ENCODE peak calls at places on chromosome 12, in nine cellular contexts. X is iPS DF 6.9; S is prostate gland; W is stomach; Z is left colon; U is stimulated activated CD4-positive, alpha-beta T cell treated with anti-CD3 and anti-CD28 coated beads, TNF-alpha, amount 100 ng/mL, for 24 hours; V is astrocyte of the spinal cord; T is NCI-H2081; R is activated CD8-positive, alpha-beta memory T cell treated with anti-CD3 and anti-CD28 coated beads for 1 hour. K is an unnamed sample.

GRCh38 chr12:102478416-102479098 is 1.8 kb downstream of the IGF1 start:
- DNase-seq in S (no peak), W (peak), U (no peak), T (peak), V (no peak), R (no peak), X (no peak), Z (no peak), K (no peak)

GRCh38 chr12:123782997-123783792 is 21.1 kb downstream of the DNAH10 start:
- DNase-seq in R (no peak), U (no peak), T (no peak), Z (no peak), X (no peak), S (no peak), W (no peak), V (no peak), K (no peak)

GRCh38 chr12:19642305-19642704 is 203.0 kb downstream of the AEBP2 start:
- DNase-seq in U (no peak), V (no peak), S (no peak), T (no peak), R (no peak), Z (no peak), X (no peak), W (no peak), K (no peak)

GRCh38 chr12:94769040-94769420 is 118.7 kb upstream of the TMCC3 start:
- DNase-seq in Z (peak), X (no peak), U (no peak), S (no peak), T (no peak), R (no peak), W (no peak), V (no peak), K (no peak)

GRCh38 chr12:67354322-67354721 is 85.2 kb downstream of the CAND1 start:
- DNase-seq in R (no peak), X (no peak), V (no peak), Z (no peak), S (no peak), U (no peak), W (no peak), T (no peak), K (no peak)

GRCh38 chr12:66688836-66689439 is 10.1 kb upstream of the GRIP1 start:
- DNase-seq in V (peak), S (peak), T (peak), Z (peak), R (no peak), U (peak), W (peak), X (peak), K (no peak)

GRCh38 chr12:110583137-110584059 is at the start of gene PPTC7:
- DNase-seq in R (peak), S (peak), V (peak), W (peak), X (peak), Z (peak), U (peak), T (peak), K (peak)

GRCh38 chr12:57840701-57841100 is 5.8 kb downstream of the CTDSP2 start:
- DNase-seq in Z (no peak), R (no peak), U (no peak), V (peak), S (no peak), W (peak), T (peak), X (no peak), K (no peak)

GRCh38 chr12:39441963-39442894 is 691 bp downstream of the KIF21A start:
- DNase-seq in V (peak), R (peak), W (peak), T (no peak), U (peak), S (peak), X (no peak), Z (peak), K (peak)

GRCh38 chr12:85755760-85756159 is 80.4 kb downstream of the RASSF9 start:
- DNase-seq in R (no peak), V (no peak), S (no peak), T (no peak), X (no peak), U (no peak), Z (no peak), W (no peak), K (no peak)

GRCh38 chr12:108647199-108647935 is 13.7 kb upstream of the SELPLG start:
- DNase-seq in Z (no peak), R (no peak), S (no peak), X (no peak), W (no peak), U (no peak), T (no peak), V (no peak), K (no peak)

GRCh38 chr12:53052419-53053222 is 2.8 kb downstream of the TNS2 start:
- DNase-seq in X (no peak), T (peak), V (peak), Z (peak), W (peak), R (no peak), S (peak), U (no peak), K (no peak)

GRCh38 chr12:84911331-84912190 is 1.0 kb downstream of the SLC6A15 start:
- DNase-seq in S (no peak), W (no peak), Z (no peak), T (peak), U (no peak), X (peak), V (peak), R (no peak), K (peak)

GRCh38 chr12:8648598-8649205 is 13.9 kb downstream of the MFAP5 start:
- DNase-seq in V (no peak), X (no peak), Z (no peak), R (no peak), U (peak), S (no peak), T (no peak), W (no peak), K (no peak)

GRCh38 chr12:90978117-90978770 is 23.3 kb upstream of the CCER1 start:
- DNase-seq in R (no peak), S (no peak), Z (no peak), U (no peak), W (no peak), V (peak), T (peak), X (no peak), K (peak)

GRCh38 chr12:89768586-89769482 is 60.2 kb upstream of the ATP2B1 start:
- DNase-seq in S (no peak), R (no peak), T (no peak), W (no peak), U (no peak), X (no peak), V (peak), Z (no peak), K (no peak)

GRCh38 chr12:69331482-69331845 is 16.7 kb upstream of the LYZ start:
- DNase-seq in V (peak), X (no peak), U (no peak), Z (no peak), T (no peak), S (no peak), R (no peak), W (no peak), K (no peak)

GRCh38 chr12:124500232-124501079 is 67.0 kb downstream of the NCOR2 start:
- DNase-seq in R (no peak), Z (no peak), S (no peak), U (no peak), W (no peak), V (peak), T (no peak), X (peak), K (peak)

GRCh38 chr12:62772556-62772955 is 162.4 kb downstream of the PPM1H start:
- DNase-seq in S (no peak), W (no peak), V (no peak), U (no peak), T (no peak), Z (no peak), X (no peak), R (no peak), K (no peak)

GRCh38 chr12:21526721-21527345 is 737 bp downstream of the SPX start:
- DNase-seq in U (no peak), S (no peak), V (no peak), T (peak), R (no peak), W (no peak), Z (no peak), X (no peak), K (no peak)

GRCh38 chr12:57765003-57765697 is 1.7 kb downstream of the CYP27B1 start:
- DNase-seq in T (peak), Z (no peak), V (no peak), S (no peak), W (peak), R (no peak), X (no peak), U (peak), K (no peak)